ENCODE peak calls at places on chromosomes 4 and X, in ten cellular contexts. M is fibroblast of pulmonary artery, L is cardiac muscle cell, U is left lung, D is Peyer's patch, X is neural crest cell, C is glutamatergic neuron, J is fibroblast of mammary gland, Y is tibial nerve, H is dorsolateral prefrontal cortex. I is an unnamed sample.

GRCh38 chr4:168177546-168178149 is 85.3 kb downstream of the ANXA10 start:
- DNase-seq in M (no peak), L (no peak), U (no peak), D (no peak), X (no peak), C (no peak), J (no peak), Y (no peak), H (no peak), I (no peak)

GRCh38 chr4:117085185-117085701 is at the start of gene TRAM1L1:
- DNase-seq in M (peak; percentile 54), L (peak; percentile 81), U (peak; percentile 61), D (peak; percentile 56), X (peak; percentile 78), C (peak; percentile 94), J (peak; percentile 51), Y (no peak), H (peak; percentile 76), I (peak; percentile 92)

GRCh38 chrX:122238801-122239200 is 945.3 kb upstream of the GRIA3 start:
- DNase-seq in M (peak; percentile 11), L (no peak), U (no peak), D (no peak), X (no peak), C (no peak), J (peak; percentile 17), Y (no peak), H (no peak), I (no peak)

GRCh38 chr4:4914059-4914820 is 54.8 kb downstream of the MSX1 start:
- DNase-seq in M (peak; percentile 72), L (no peak), U (no peak), D (no peak), X (no peak), C (no peak), J (peak; percentile 68), Y (no peak), H (no peak), I (no peak)

GRCh38 chrX:10636337-10636736 is 16.0 kb upstream of the MID1 start:
- DNase-seq in M (peak; percentile 79), L (peak; percentile 63), U (no peak), D (no peak), X (no peak), C (peak; percentile 17), J (peak; percentile 74), Y (no peak), H (no peak), I (peak; percentile 32)

GRCh38 chr4:58301384-58301783 is 1191.2 kb upstream of the IGFBP7 start:
- DNase-seq in M (peak; percentile 77), L (peak; percentile 12), U (no peak), D (no peak), X (no peak), C (no peak), J (no peak), Y (no peak), H (no peak), I (no peak)

GRCh38 chr4:10074767-10075105 is 41.9 kb downstream of the WDR1 start:
- DNase-seq in M (peak; percentile 64), L (peak; percentile 42), U (no peak), D (no peak), X (no peak), C (no peak), J (peak; percentile 68), Y (no peak), H (no peak), I (peak; percentile 49)

GRCh38 chr4:26410385-26411293 is 79.6 kb downstream of the CCKAR start:
- DNase-seq in M (peak; percentile 78), L (peak; percentile 59), U (no peak), D (no peak), X (peak; percentile 25), C (no peak), J (peak; percentile 74), Y (no peak), H (peak; percentile 18), I (peak; percentile 16)

GRCh38 chr4:144399927-144400326 is 246.0 kb upstream of the HHIP start:
- DNase-seq in M (peak; percentile 95), L (no peak), U (no peak), D (no peak), X (no peak), C (no peak), J (peak; percentile 92), Y (no peak), H (no peak), I (no peak)

DNA sequence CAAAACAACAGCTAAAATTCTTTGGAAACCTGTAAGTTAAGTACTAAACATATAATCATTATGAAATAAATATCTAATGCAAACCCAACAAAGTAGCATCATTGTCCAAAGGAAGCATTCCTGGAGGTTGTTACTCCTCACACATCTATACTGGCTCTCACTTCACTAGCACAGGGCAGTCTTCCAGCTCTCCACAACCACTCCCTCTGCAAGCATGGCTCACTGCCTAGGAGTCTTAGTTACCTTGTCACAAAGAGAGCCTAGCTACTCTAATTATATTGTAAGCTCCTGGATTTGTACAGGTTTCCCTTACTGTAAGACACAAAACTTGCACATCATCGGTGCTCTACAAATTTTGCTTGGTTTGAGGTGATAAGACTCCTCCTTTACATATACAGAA is 76.1 kb downstream of the AMMECR1 start:
- DNase-seq in M (peak; percentile 39), L (no peak), U (no peak), D (no peak), X (no peak), C (no peak), J (peak; percentile 38), Y (no peak), H (no peak), I (no peak)
- TF ChIP-seq CTCF in M (no peak), L (no peak), U (no peak), D (no peak), X (no peak), C (no peak), J (no peak), Y (no peak), H (no peak), I (no peak)

DNA sequence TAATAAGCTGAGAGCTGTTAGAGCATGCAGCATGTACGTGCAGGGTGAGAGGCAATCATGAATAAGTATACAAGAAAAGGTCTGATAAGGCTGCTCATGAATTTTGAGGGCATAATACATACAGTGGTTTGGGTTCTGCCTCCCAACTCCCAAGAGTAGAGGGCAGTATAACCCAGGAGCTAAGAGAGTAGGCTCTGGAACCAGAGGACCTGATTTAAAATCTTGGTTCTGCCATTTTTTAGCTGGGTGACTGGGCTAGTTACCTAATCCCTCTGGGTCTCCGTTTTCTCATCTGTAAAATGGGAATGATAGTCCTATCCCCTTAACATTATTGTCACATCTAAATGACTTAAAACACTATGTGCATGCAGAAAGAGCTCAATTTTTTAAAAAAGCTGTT is 85.3 kb downstream of the LNX1 start:
- DNase-seq in M (peak; percentile 47), L (no peak), U (no peak), D (no peak), X (no peak), C (no peak), J (peak; percentile 38), Y (no peak), H (no peak), I (no peak)
- TF ChIP-seq CTCF in M (peak; percentile 38), L (peak; percentile 22), U (no peak), D (no peak), X (no peak), C (no peak), J (peak; percentile 34), Y (no peak), H (no peak), I (peak; percentile 25)

GRCh38 chrX:131792356-131792749 is 230.7 kb upstream of the STK26 start:
- DNase-seq in M (no peak), L (no peak), U (peak; percentile 88), D (no peak), X (no peak), C (no peak), J (peak; percentile 93), Y (no peak), H (peak; percentile 86), I (no peak)
- TF ChIP-seq CTCF in M (no peak), L (no peak), U (peak; percentile 31), D (peak; percentile 74), X (no peak), C (no peak), J (peak; percentile 41), Y (peak; percentile 40), H (peak; percentile 43), I (no peak)

GRCh38 chr4:127780598-127780997 is 1.5 kb upstream of the HSPA4L start:
- DNase-seq in M (no peak), L (no peak), U (no peak), D (no peak), X (no peak), C (no peak), J (no peak), Y (no peak), H (no peak), I (no peak)

GRCh38 chr4:127782275-127783025 is at the start of gene HSPA4L:
- DNase-seq in M (peak; percentile 64), L (peak; percentile 90), U (peak; percentile 62), D (no peak), X (no peak), C (peak; percentile 73), J (peak; percentile 25), Y (peak; percentile 25), H (peak; percentile 65), I (peak; percentile 75)

GRCh38 chr4:127783026-127783769 is 1.1 kb downstream of the HSPA4L start:
- DNase-seq in M (peak; percentile 77), L (peak; percentile 13), U (peak; percentile 66), D (peak; percentile 56), X (peak; percentile 16), C (peak; percentile 47), J (peak; percentile 65), Y (peak; percentile 46), H (peak; percentile 72), I (peak; percentile 44)

GRCh38 chr4:127781303-127782024 is 658 bp upstream of the HSPA4L start:
- DNase-seq in M (peak; percentile 52), L (peak; percentile 5), U (peak; percentile 34), D (no peak), X (no peak), C (peak; percentile 66), J (peak; percentile 32), Y (peak; percentile 32), H (peak; percentile 50), I (no peak)

GRCh38 chr4:127782025-127782274 is 172 bp upstream of the HSPA4L start:
- DNase-seq in M (peak; percentile 86), L (no peak), U (peak; percentile 89), D (peak; percentile 89), X (peak; percentile 75), C (peak; percentile 93), J (peak; percentile 77), Y (peak; percentile 61), H (peak; percentile 88), I (peak; percentile 91)
- TF ChIP-seq CTCF in M (no peak), L (no peak), U (no peak), D (no peak), X (no peak), C (no peak), J (no peak), Y (peak; percentile 22), H (no peak), I (no peak)

I was measured in BE2C.